ENCODE peak calls at places on chromosome 14, in nine cellular contexts. B is transverse colon, L is lower leg skin, R is IMR-90, T is spleen, C is A549, X is heart left ventricle, Y is adrenal gland, Q is ovary. V is an unnamed sample.

GRCh38 chr14:26735811-26736210 is 138.0 kb upstream of the NOVA1 start:
- DNase-seq in B (no peak), Y (no peak), L (no peak), C (no peak), T (no peak), Q (no peak), R (no peak), X (no peak), V (no peak)

GRCh38 chr14:51648296-51648695 is 3.4 kb upstream of the FRMD6 start:
- DNase-seq in C (no peak), Y (no peak), Q (no peak), T (no peak), B (no peak), L (no peak), R (no peak), X (no peak), V (no peak)

GRCh38 chr14:54447231-54447692 is 6.1 kb upstream of the CNIH1 start:
- DNase-seq in B (peak; percentile 78), T (no peak), C (peak; percentile 37), Q (no peak), Y (no peak), R (peak; percentile 52), X (no peak), L (no peak), V (no peak)

GRCh38 chr14:62759796-62760195 is 285.5 kb downstream of the KCNH5 start:
- DNase-seq in Q (no peak), B (no peak), R (no peak), C (no peak), L (no peak), T (no peak), Y (no peak), X (no peak), V (no peak)

GRCh38 chr14:101796479-101796878 is 35.0 kb downstream of the PPP2R5C start:
- DNase-seq in C (no peak), L (no peak), X (no peak), R (no peak), Y (no peak), Q (no peak), B (no peak), T (no peak), V (no peak)

GRCh38 chr14:76376001-76376404 is at the start of gene ESRRB:
- DNase-seq in T (no peak), B (no peak), X (no peak), Y (no peak), L (no peak), Q (no peak), C (peak; percentile 48), R (peak; percentile 5), V (no peak)

GRCh38 chr14:95185452-95186392 is 28.4 kb upstream of the DICER1 start:
- DNase-seq in C (no peak), T (peak; percentile 81), B (peak; percentile 53), Q (no peak), X (peak; percentile 74), L (peak; percentile 86), R (peak; percentile 19), Y (peak; percentile 54), V (peak; percentile 52)

GRCh38 chr14:104390941-104391901 is 188.3 kb upstream of the C14orf180 start:
- DNase-seq in L (peak; percentile 83), C (no peak), R (no peak), Q (no peak), B (no peak), X (peak; percentile 14), Y (no peak), T (peak; percentile 77), V (no peak)

GRCh38 chr14:87155850-87156491 is 837.0 kb downstream of the GALC start:
- DNase-seq in B (no peak), Y (no peak), R (no peak), L (no peak), X (no peak), T (no peak), C (no peak), Q (no peak), V (no peak)

GRCh38 chr14:27506272-27506671 is 908.4 kb upstream of the NOVA1 start:
- DNase-seq in T (no peak), X (no peak), Q (no peak), B (no peak), R (no peak), L (no peak), C (no peak), Y (no peak), V (no peak)

GRCh38 chr14:93682459-93682858 is 105.8 kb downstream of the PRIMA1 start:
- DNase-seq in Y (no peak), L (no peak), Q (no peak), X (no peak), C (no peak), B (no peak), R (no peak), T (no peak), V (no peak)

GRCh38 chr14:64409509-64409908 is 21.4 kb downstream of the MTHFD1 start:
- DNase-seq in L (no peak), B (no peak), Q (no peak), R (no peak), T (no peak), Y (no peak), X (no peak), C (no peak), V (no peak)

GRCh38 chr14:71250347-71250746 is 343.1 kb downstream of the PCNX1 start:
- DNase-seq in C (no peak), Q (no peak), Y (no peak), R (no peak), X (no peak), B (no peak), T (no peak), L (no peak), V (no peak)

GRCh38 chr14:104893435-104894207 is 28.6 kb downstream of the CEP170B start:
- DNase-seq in Y (peak; percentile 8), Q (peak; percentile 31), L (peak; percentile 85), R (no peak), B (peak; percentile 19), C (no peak), X (peak; percentile 18), T (peak; percentile 71), V (no peak)

GRCh38 chr14:51310453-51311074 is 70.5 kb downstream of the TMX1 start:
- DNase-seq in L (no peak), C (no peak), Y (no peak), T (no peak), X (peak; percentile 43), Q (no peak), R (peak; percentile 77), B (no peak), V (peak; percentile 8)

GRCh38 chr14:54722791-54723432 is 156.0 kb downstream of the SAMD4A start:
- DNase-seq in Q (no peak), C (peak; percentile 31), T (no peak), Y (no peak), R (peak; percentile 36), X (no peak), L (no peak), B (no peak), V (no peak)

GRCh38 chr14:56952766-56953473 is 142.6 kb upstream of the OTX2 start:
- DNase-seq in Y (no peak), B (no peak), L (no peak), Q (no peak), X (no peak), R (no peak), T (no peak), C (no peak), V (no peak)

GRCh38 chr14:55382483-55382882 is 29.1 kb downstream of the ATG14 start:
- DNase-seq in Q (no peak), Y (no peak), L (no peak), C (no peak), T (no peak), X (no peak), R (peak; percentile 49), B (no peak), V (no peak)

GRCh38 chr14:24279301-24280186 is 8.1 kb upstream of the RABGGTA start:
- DNase-seq in B (no peak), X (peak; percentile 66), L (no peak), Y (no peak), R (no peak), Q (no peak), C (no peak), T (peak; percentile 83), V (no peak)

GRCh38 chr14:96056509-96057422 is 17.6 kb downstream of the C14orf132 start:
- DNase-seq in L (no peak), Q (no peak), Y (no peak), R (no peak), B (no peak), X (peak; percentile 10), T (peak; percentile 25), C (no peak), V (no peak)

GRCh38 chr14:87229131-87229530 is 763.9 kb downstream of the GALC start:
- DNase-seq in T (no peak), Y (no peak), B (no peak), R (no peak), C (no peak), Q (no peak), L (no peak), X (no peak), V (no peak)

GRCh38 chr14:95993768-95994592 is 45.2 kb upstream of the C14orf132 start:
- DNase-seq in C (peak; percentile 41), B (no peak), T (no peak), L (no peak), Y (peak; percentile 39), R (peak; percentile 53), Q (peak; percentile 15), X (no peak), V (no peak)

GRCh38 chr14:51850651-51851050 is 9.8 kb upstream of the GNG2 start:
- DNase-seq in Q (no peak), L (no peak), R (no peak), Y (no peak), X (no peak), C (no peak), T (no peak), B (no peak), V (no peak)

GRCh38 chr14:22966783-22967269 is 9.9 kb upstream of the HAUS4 start:
- DNase-seq in Y (no peak), B (no peak), T (no peak), X (no peak), C (no peak), Q (no peak), L (no peak), R (no peak), V (no peak)
- TF ChIP-seq POLR2A in Y (no peak), B (no peak), T (no peak), X (no peak), C (no peak), Q (no peak), L (no peak), R (no peak), V (no peak)

GRCh38 chr14:61179061-61179675 is 102.0 kb downstream of the TMEM30B start:
- DNase-seq in Q (no peak), R (peak; percentile 26), Y (no peak), X (no peak), L (no peak), B (no peak), T (no peak), C (peak; percentile 30), V (no peak)
- TF ChIP-seq POLR2A in Q (no peak), R (no peak), Y (no peak), X (no peak), L (no peak), B (no peak), T (no peak), C (no peak), V (no peak)

GRCh38 chr14:69776875-69777453 is 10.0 kb downstream of the SRSF5 start:
- DNase-seq in Y (no peak), L (no peak), X (no peak), C (no peak), Q (no peak), B (no peak), R (no peak), T (no peak), V (no peak)
- TF ChIP-seq POLR2A in Y (no peak), L (no peak), X (no peak), C (no peak), Q (no peak), B (no peak), R (no peak), T (no peak), V (no peak)

GRCh38 chr14:88824314-88825077 is at the start of gene TTC8:
- DNase-seq in X (peak; percentile 90), B (peak; percentile 90), L (peak; percentile 96), T (peak; percentile 97), Y (peak; percentile 92), R (peak; percentile 89), C (peak; percentile 90), Q (peak; percentile 92), V (peak; percentile 61)
- TF ChIP-seq POLR2A in X (no peak), B (peak; percentile 63), L (no peak), T (no peak), Y (peak; percentile 87), R (peak; percentile 81), C (peak; percentile 96), Q (peak; percentile 90), V (no peak)